ENCODE peak calls at places on chromosomes 13 and 19, in six cellular contexts. H, V, F, A, D and C are unnamed samples.

GRCh38 chr13:44040070-44040753 is 160.5 kb downstream of the LACC1 start:
- DNase-seq in H (peak), V (peak), F (no peak), A (no peak), D (no peak), C (no peak)

GRCh38 chr19:36093146-36093662 is 17.7 kb upstream of the OVOL3 start:
- DNase-seq in H (no peak), V (no peak), F (no peak), A (no peak), D (peak), C (no peak)

GRCh38 chr19:13072206-13072898 is 30.3 kb downstream of the LYL1 start:
- DNase-seq in H (no peak), V (no peak), F (no peak), A (peak), D (no peak), C (no peak)

GRCh38 chr19:58563034-58563573 is 4.7 kb upstream of the UBE2M start:
- DNase-seq in H (peak), V (no peak), F (no peak), A (no peak), D (no peak), C (no peak)

GRCh38 chr13:63706751-63707150 is 2291.1 kb upstream of the PCDH20 start:
- DNase-seq in H (no peak), V (no peak), F (no peak), A (no peak), D (no peak), C (no peak)

GRCh38 chr13:26601669-26602068 is 44.2 kb downstream of the WASF3 start:
- DNase-seq in H (peak), V (peak), F (no peak), A (no peak), D (no peak), C (no peak)

GRCh38 chr13:111399776-111400505 is 79.5 kb downstream of the TEX29 start:
- DNase-seq in H (no peak), V (no peak), F (no peak), A (no peak), D (peak), C (no peak)

GRCh38 chr19:40398417-40399056 is 8.6 kb upstream of the HIPK4 start:
- DNase-seq in H (no peak), V (peak), F (no peak), A (peak), D (peak), C (peak)

GRCh38 chr13:51861728-51862300 is at the start of gene CCDC70:
- DNase-seq in H (peak), V (peak), F (no peak), A (no peak), D (peak), C (no peak)

GRCh38 chr13:72694314-72694713 is 33.1 kb downstream of the MZT1 start:
- DNase-seq in H (no peak), V (no peak), F (no peak), A (no peak), D (no peak), C (no peak)

GRCh38 chr13:94325660-94326059 is 153.8 kb downstream of the DCT start:
- DNase-seq in H (peak), V (peak), F (no peak), A (no peak), D (no peak), C (no peak)

GRCh38 chr13:58655086-58655485 is 1023.5 kb downstream of the PCDH17 start:
- DNase-seq in H (no peak), V (no peak), F (no peak), A (no peak), D (no peak), C (no peak)

GRCh38 chr13:111326981-111327642 is 6.7 kb downstream of the TEX29 start:
- DNase-seq in H (no peak), V (no peak), F (no peak), A (no peak), D (peak), C (no peak)

GRCh38 chr13:43815204-43815603 is 28.4 kb upstream of the ENOX1 start:
- DNase-seq in H (peak), V (peak), F (no peak), A (no peak), D (no peak), C (no peak)

GRCh38 chr19:9793051-9793591 is 24.6 kb upstream of the ZNF846 start:
- DNase-seq in H (peak), V (peak), F (peak), A (no peak), D (no peak), C (peak)

GRCh38 chr13:33279898-33280549 is 5.5 kb downstream of the STARD13 start:
- DNase-seq in H (peak), V (peak), F (no peak), A (no peak), D (no peak), C (no peak)

GRCh38 chr13:59837101-59837500 is 326.6 kb downstream of the DIAPH3 start:
- DNase-seq in H (peak), V (peak), F (no peak), A (no peak), D (no peak), C (no peak)

GRCh38 chr19:16386619-16387240 is 62.1 kb downstream of the KLF2 start:
- DNase-seq in H (peak), V (peak), F (no peak), A (no peak), D (peak), C (no peak)

GRCh38 chr19:30090476-30090875 is 148.4 kb downstream of the URI1 start:
- DNase-seq in H (no peak), V (no peak), F (no peak), A (no peak), D (no peak), C (no peak)

GRCh38 chr13:111652676-111653075 is 332.2 kb downstream of the TEX29 start:
- DNase-seq in H (no peak), V (no peak), F (no peak), A (no peak), D (no peak), C (no peak)

GRCh38 chr13:113153810-113154748 is 4.4 kb upstream of the PROZ start:
- DNase-seq in H (peak), V (peak), F (peak), A (peak), D (peak), C (peak)

GRCh38 chr13:51243832-51244231 is 21.6 kb downstream of the FAM124A start:
- DNase-seq in H (no peak), V (no peak), F (no peak), A (no peak), D (no peak), C (no peak)

GRCh38 chr19:47503823-47504145 is 11.1 kb downstream of the NAPA start:
- DNase-seq in H (no peak), V (no peak), F (no peak), A (no peak), D (no peak), C (no peak)